ENCODE peak calls at places on chromosomes 16 and 17, in nine cellular contexts. A is mucosa of descending colon; C is HEK293T; J is spleen; B is left ventricle myocardium inferior; I is iPS DF 6.9; R is activated CD4-positive, alpha-beta T cell treated with anti-CD3 and anti-CD28 coated beads for 24 hours; S is stimulated activated CD8-positive, alpha-beta memory T cell treated with anti-CD3 and anti-CD28 coated beads, Interleukin-7, amount 100 ng/mL, for 1 hour; N is stimulated activated CD4-positive, alpha-beta T cell treated with anti-CD3 and anti-CD28 coated beads, Interleukin-4, amount 100 ng/mL, for 24 hours. Y is an unnamed sample.

GRCh38 chr17:1976000-1976682 is 49.0 kb downstream of the RTN4RL1 start:
- DNase-seq in A (no peak), S (no peak), N (no peak), R (no peak), J (no peak), I (no peak), C (no peak), B (no peak), Y (no peak)

GRCh38 chr16:4309833-4310266 is 6.0 kb upstream of the GLIS2 start:
- DNase-seq in R (no peak), B (peak; percentile 54), I (peak; percentile 81), S (no peak), A (peak; percentile 76), N (peak; percentile 62), C (peak; percentile 26), J (peak; percentile 89), Y (peak; percentile 91)

GRCh38 chr17:68853439-68853838 is 101.8 kb downstream of the ABCA8 start:
- DNase-seq in R (no peak), C (no peak), N (no peak), B (no peak), J (no peak), I (no peak), S (no peak), A (no peak), Y (no peak)

GRCh38 chr16:11361751-11362742 is 16.8 kb downstream of the RMI2 start:
- DNase-seq in C (peak; percentile 5), N (no peak), B (no peak), A (peak; percentile 41), I (no peak), S (no peak), J (peak; percentile 75), R (no peak), Y (no peak)

GRCh38 chr16:68257906-68258800 is 6.2 kb upstream of the SLC7A6 start:
- DNase-seq in J (no peak), N (no peak), R (no peak), I (no peak), C (no peak), B (peak; percentile 50), A (peak; percentile 51), S (no peak), Y (no peak)

GRCh38 chr16:66521951-66522771 is 27.8 kb downstream of the TK2 start:
- DNase-seq in C (no peak), I (no peak), N (peak; percentile 95), R (peak; percentile 85), S (peak; percentile 80), A (peak; percentile 71), B (peak; percentile 31), J (peak; percentile 93), Y (peak; percentile 46)

GRCh38 chr17:35243459-35244204 is 760 bp downstream of the SLFN5 start:
- DNase-seq in A (peak; percentile 46), I (no peak), C (peak; percentile 15), J (peak; percentile 81), N (peak; percentile 67), B (peak; percentile 33), R (peak; percentile 27), S (no peak), Y (peak; percentile 30)

GRCh38 chr16:85746431-85747227 is 4.3 kb downstream of the C16orf74 start:
- DNase-seq in B (no peak), I (no peak), A (peak; percentile 23), C (no peak), R (no peak), J (no peak), N (no peak), S (no peak), Y (no peak)

GRCh38 chr17:59329558-59330313 is 1.7 kb upstream of the YPEL2 start:
- DNase-seq in S (no peak), R (no peak), N (peak; percentile 49), I (no peak), B (peak; percentile 61), A (peak; percentile 57), J (peak; percentile 82), C (peak; percentile 70), Y (peak; percentile 77)

GRCh38 chr17:46759141-46759540 is 59.4 kb downstream of the WNT3 start:
- DNase-seq in J (no peak), R (no peak), A (no peak), I (no peak), C (no peak), B (no peak), N (no peak), S (no peak), Y (no peak)

GRCh38 chr17:16304832-16305231 is 48.4 kb downstream of the CENPV start:
- DNase-seq in N (no peak), B (no peak), C (peak; percentile 39), R (no peak), I (no peak), A (no peak), S (no peak), J (no peak), Y (no peak)

GRCh38 chr16:56321159-56321558 is 104.2 kb downstream of the AMFR start:
- DNase-seq in B (no peak), I (no peak), R (no peak), N (no peak), J (no peak), C (no peak), A (no peak), S (no peak), Y (no peak)

GRCh38 chr16:11133344-11133921 is 122.6 kb downstream of the SOCS1 start:
- DNase-seq in B (peak; percentile 73), J (no peak), I (no peak), N (no peak), S (no peak), A (peak; percentile 54), R (no peak), C (no peak), Y (peak; percentile 94)

GRCh38 chr17:58284613-58285421 is 4.1 kb upstream of the MPO start:
- DNase-seq in I (peak; percentile 37), B (no peak), S (no peak), C (no peak), A (no peak), R (no peak), N (no peak), J (no peak), Y (no peak)

GRCh38 chr17:49745175-49746139 is 18.5 kb downstream of the FAM117A start:
- DNase-seq in C (no peak), J (no peak), B (no peak), N (no peak), S (no peak), R (no peak), I (no peak), A (no peak), Y (no peak)

GRCh38 chr16:81873843-81874752 is 95.0 kb downstream of the PLCG2 start:
- DNase-seq in B (peak; percentile 30), C (peak; percentile 61), R (peak; percentile 11), J (peak; percentile 88), A (peak; percentile 77), I (no peak), S (no peak), N (peak; percentile 35), Y (peak; percentile 72)

GRCh38 chr17:38870259-38871165 is 654 bp downstream of the LASP1 start:
- DNase-seq in R (no peak), S (no peak), C (no peak), J (peak; percentile 95), A (peak; percentile 85), B (peak; percentile 79), I (no peak), N (peak; percentile 64), Y (peak; percentile 69)

GRCh38 chr17:3809135-3809534 is 8.1 kb upstream of the ITGAE start:
- DNase-seq in S (no peak), N (no peak), A (no peak), C (no peak), R (no peak), I (no peak), B (no peak), J (no peak), Y (no peak)

GRCh38 chr17:18626152-18626870 is 17.9 kb downstream of the TBC1D28 start:
- DNase-seq in I (no peak), J (no peak), C (no peak), N (no peak), R (no peak), S (no peak), B (no peak), A (no peak), Y (no peak)

GRCh38 chr17:3015890-3016289 is 47.5 kb downstream of the OR1D5 start:
- DNase-seq in S (no peak), J (no peak), R (no peak), N (no peak), C (no peak), B (no peak), I (no peak), A (no peak), Y (no peak)

GRCh38 chr16:49183911-49184310 is 97.7 kb downstream of the CBLN1 start:
- DNase-seq in I (peak; percentile 35), B (no peak), S (no peak), R (no peak), J (no peak), C (peak; percentile 48), A (peak; percentile 84), N (no peak), Y (no peak)

GRCh38 chr17:30349252-30349651 is 15.4 kb upstream of the TMIGD1 start:
- DNase-seq in J (no peak), R (no peak), C (no peak), N (no peak), A (no peak), S (no peak), B (no peak), I (no peak), Y (no peak)

GRCh38 chr17:82077617-82078358 is 12.2 kb upstream of the DUS1L start:
- DNase-seq in B (no peak), I (no peak), S (no peak), R (no peak), A (no peak), J (no peak), N (no peak), C (no peak), Y (no peak)

GRCh38 chr16:86547286-86547685 is 7.7 kb downstream of the MTHFSD start:
- DNase-seq in S (no peak), R (no peak), I (no peak), B (no peak), C (no peak), N (no peak), J (no peak), A (no peak), Y (no peak)

GRCh38 chr17:60606036-60606435 is 6.0 kb downstream of the PPM1D start:
- DNase-seq in I (no peak), A (no peak), C (no peak), B (no peak), N (no peak), R (no peak), J (no peak), S (no peak), Y (no peak)

GRCh38 chr16:49557070-49557446 is 183.5 kb downstream of the C16orf78 start:
- DNase-seq in B (no peak), I (no peak), S (no peak), N (no peak), J (peak; percentile 70), R (no peak), A (no peak), C (no peak), Y (no peak)

GRCh38 chr17:1830288-1830687 is 483 bp downstream of the RPA1 start:
- DNase-seq in C (peak; percentile 21), R (no peak), J (no peak), N (peak; percentile 32), S (no peak), B (no peak), A (peak; percentile 10), I (no peak), Y (peak; percentile 13)

GRCh38 chr16:89315271-89315670 is 97.8 kb downstream of the ZNF778 start:
- DNase-seq in N (no peak), S (no peak), I (no peak), J (no peak), R (no peak), A (no peak), B (no peak), C (no peak), Y (no peak)

Y was measured in AG08396.